ENCODE peak calls at places on chromosomes 2 and 18, in six cellular contexts. One of them, this sample, is unnamed.

GRCh38 chr18:27825735-27826477 is 351.0 kb downstream of the CDH2 start:
- DNase-seq in posterior cingulate gyrus: no peak
- DNase-seq in caudate nucleus: no peak
- DNase-seq in activated naive CD4-positive, alpha-beta T cell treated with anti-CD3 and anti-CD28 coated beads for 36 hours: no peak
- DNase-seq in MCF 10A: no peak
- DNase-seq in NCI-H1694: no peak
- DNase-seq in this sample: no peak

GRCh38 chr2:71694501-71695234 is 241.3 kb downstream of the DYSF start:
- DNase-seq in caudate nucleus: no peak
- DNase-seq in posterior cingulate gyrus: no peak
- DNase-seq in NCI-H1694: no peak
- DNase-seq in MCF 10A: no peak
- DNase-seq in activated naive CD4-positive, alpha-beta T cell treated with anti-CD3 and anti-CD28 coated beads for 36 hours: no peak
- DNase-seq in this sample: no peak

GRCh38 chr2:197297262-197297661 is 13.3 kb downstream of the ANKRD44 start:
- DNase-seq in posterior cingulate gyrus: no peak
- DNase-seq in caudate nucleus: no peak
- DNase-seq in MCF 10A: no peak
- DNase-seq in NCI-H1694: no peak
- DNase-seq in activated naive CD4-positive, alpha-beta T cell treated with anti-CD3 and anti-CD28 coated beads for 36 hours: no peak
- DNase-seq in this sample: no peak

GRCh38 chr18:12703714-12704113 is 872 bp downstream of the PSMG2 start:
- DNase-seq in activated naive CD4-positive, alpha-beta T cell treated with anti-CD3 and anti-CD28 coated beads for 36 hours: peak
- DNase-seq in NCI-H1694: no peak
- DNase-seq in MCF 10A: no peak
- DNase-seq in posterior cingulate gyrus: no peak
- DNase-seq in caudate nucleus: no peak
- DNase-seq in this sample: no peak

GRCh38 chr18:41617592-41617991 is 337.4 kb upstream of the PIK3C3 start:
- DNase-seq in caudate nucleus: no peak
- DNase-seq in MCF 10A: no peak
- DNase-seq in activated naive CD4-positive, alpha-beta T cell treated with anti-CD3 and anti-CD28 coated beads for 36 hours: no peak
- DNase-seq in posterior cingulate gyrus: no peak
- DNase-seq in NCI-H1694: no peak
- DNase-seq in this sample: no peak

GRCh38 chr2:120596990-120597594 is 138.6 kb upstream of the GLI2 start:
- DNase-seq in MCF 10A: peak
- DNase-seq in activated naive CD4-positive, alpha-beta T cell treated with anti-CD3 and anti-CD28 coated beads for 36 hours: no peak
- DNase-seq in NCI-H1694: no peak
- DNase-seq in caudate nucleus: no peak
- DNase-seq in posterior cingulate gyrus: peak
- DNase-seq in this sample: no peak

GRCh38 chr2:112688086-112688880 is 32.5 kb upstream of the NT5DC4 start:
- DNase-seq in MCF 10A: no peak
- DNase-seq in posterior cingulate gyrus: no peak
- DNase-seq in activated naive CD4-positive, alpha-beta T cell treated with anti-CD3 and anti-CD28 coated beads for 36 hours: no peak
- DNase-seq in NCI-H1694: no peak
- DNase-seq in caudate nucleus: no peak
- DNase-seq in this sample: no peak

GRCh38 chr2:19886261-19886660 is 15.5 kb downstream of the TTC32 start:
- DNase-seq in caudate nucleus: no peak
- DNase-seq in activated naive CD4-positive, alpha-beta T cell treated with anti-CD3 and anti-CD28 coated beads for 36 hours: no peak
- DNase-seq in NCI-H1694: no peak
- DNase-seq in MCF 10A: peak
- DNase-seq in posterior cingulate gyrus: no peak
- DNase-seq in this sample: no peak

GRCh38 chr2:25246558-25247290 is 78.3 kb upstream of the POMC start:
- DNase-seq in caudate nucleus: no peak
- DNase-seq in MCF 10A: no peak
- DNase-seq in posterior cingulate gyrus: no peak
- DNase-seq in activated naive CD4-positive, alpha-beta T cell treated with anti-CD3 and anti-CD28 coated beads for 36 hours: no peak
- DNase-seq in NCI-H1694: no peak
- DNase-seq in this sample: no peak

GRCh38 chr2:223165423-223166214 is 113.6 kb downstream of the KCNE4 start:
- DNase-seq in posterior cingulate gyrus: no peak
- DNase-seq in NCI-H1694: no peak
- DNase-seq in caudate nucleus: no peak
- DNase-seq in MCF 10A: no peak
- DNase-seq in activated naive CD4-positive, alpha-beta T cell treated with anti-CD3 and anti-CD28 coated beads for 36 hours: no peak
- DNase-seq in this sample: no peak

GRCh38 chr2:179909845-179910734 is 48.7 kb upstream of the ZNF385B start:
- DNase-seq in activated naive CD4-positive, alpha-beta T cell treated with anti-CD3 and anti-CD28 coated beads for 36 hours: no peak
- DNase-seq in posterior cingulate gyrus: no peak
- DNase-seq in NCI-H1694: no peak
- DNase-seq in caudate nucleus: peak
- DNase-seq in MCF 10A: no peak
- DNase-seq in this sample: no peak

This sample was measured in MM.1S.